ENCODE peak calls at places on chromosomes 5 and 9, in seven cellular contexts. G is tibial artery; P is Caco-2; K is MM.1S; R is CD8-positive, alpha-beta memory T cell; E is colonic mucosa; L is adipocyte. U is an unnamed sample. For H3K9me3, the result is how much of the 10 kb centered on the place peaks cover.

GRCh38 chr5:117332341-117332740 is 757.7 kb upstream of the SEMA6A start:
- DNase-seq in L (no peak), E (no peak), G (no peak), R (no peak), K (no peak), P (no peak), U (no peak)

GRCh38 chr5:127563133-127563532 is 45.7 kb downstream of the PRRC1 start:
- DNase-seq in P (no peak), K (no peak), G (no peak), E (no peak), L (peak), R (no peak), U (no peak)

GRCh38 chr5:108711898-108712297 is 35.8 kb upstream of the FER start:
- DNase-seq in L (no peak), E (no peak), G (no peak), K (no peak), R (no peak), P (no peak), U (no peak)

GRCh38 chr9:72326643-72327042 is 38.4 kb downstream of the ZFAND5 start:
- DNase-seq in P (no peak), E (no peak), L (peak), R (no peak), K (no peak), G (no peak), U (no peak)

GRCh38 chr9:5652810-5653209 is 23.9 kb downstream of the RIC1 start:
- DNase-seq in K (no peak), L (no peak), E (no peak), G (no peak), P (no peak), R (no peak), U (no peak)

GRCh38 chr5:154446183-154447073 is 631 bp downstream of the SAP30L start:
- DNase-seq in P (peak), E (peak), G (peak), R (peak), L (peak), K (peak), U (no peak)

GRCh38 chr5:42825422-42826148 is 13.9 kb upstream of the SELENOP start:
- DNase-seq in E (no peak), K (no peak), L (no peak), P (no peak), R (no peak), G (no peak), U (no peak)

GRCh38 chr5:852431-853401 is 1.9 kb upstream of the ZDHHC11 start:
- DNase-seq in K (no peak), P (peak), L (no peak), E (no peak), R (peak), G (peak), U (no peak)

GRCh38 chr9:105656131-105656921 is 5.9 kb upstream of the TAL2 start:
- DNase-seq in K (peak), R (no peak), E (peak), L (peak), P (peak), G (no peak), U (no peak)

GRCh38 chr5:179124853-179125788 is 64.9 kb downstream of the ZNF354C start:
- DNase-seq in L (no peak), E (no peak), R (no peak), G (peak), P (peak), K (no peak), U (no peak)
- H3K9me3 ChIP-seq in L (under half), E (under half), R (under half), G (under half), P (under half), K (under half), U (under half)

GRCh38 chr9:65432722-65433323 is 147.8 kb upstream of the FOXD4L5 start:
- DNase-seq in L (no peak), R (no peak), E (no peak), G (no peak), K (no peak), P (no peak), U (no peak)
- H3K9me3 ChIP-seq in L (under half), R (under half), E (under half), G (under half), K (under half), P (under half), U (under half)

DNA sequence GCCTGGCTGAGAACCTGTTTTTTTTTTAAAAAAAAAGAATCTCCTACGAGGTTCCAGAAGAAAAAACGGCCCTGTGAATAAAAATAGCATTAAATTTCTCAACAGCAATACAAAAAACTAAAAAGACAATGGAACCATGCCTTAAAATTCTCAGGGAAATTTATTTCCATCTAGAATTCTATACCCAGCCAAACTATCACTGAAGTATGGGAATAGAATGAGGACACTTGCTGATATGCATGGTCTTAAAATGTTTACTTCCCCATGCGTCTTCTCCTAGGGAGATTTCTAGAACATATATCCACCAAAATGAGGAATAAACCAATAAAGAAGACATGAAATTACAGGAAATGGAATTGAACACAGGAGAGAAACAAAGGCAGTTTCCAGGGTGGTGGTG is 16.5 kb upstream of the NSMF start:
- DNase-seq in R (no peak), P (no peak), K (no peak), L (no peak), G (no peak), E (no peak), U (no peak)
- H3K9me3 ChIP-seq in R (under half), P (under half), K (under half), L (under half), G (under half), E (under half), U (under half)

GRCh38 chr9:118478752-118479151 is 774.5 kb downstream of the TLR4 start:
- DNase-seq in P (no peak), G (no peak), R (no peak), L (no peak), K (no peak), E (no peak), U (no peak)
- H3K9me3 ChIP-seq in P (under half), G (under half), R (under half), L (under half), K (under half), E (under half), U (under half)

GRCh38 chr9:111542497-111543254 is 17.7 kb downstream of the ZNF483 start:
- DNase-seq in E (no peak), G (no peak), R (no peak), L (no peak), K (no peak), P (no peak), U (no peak)

DNA sequence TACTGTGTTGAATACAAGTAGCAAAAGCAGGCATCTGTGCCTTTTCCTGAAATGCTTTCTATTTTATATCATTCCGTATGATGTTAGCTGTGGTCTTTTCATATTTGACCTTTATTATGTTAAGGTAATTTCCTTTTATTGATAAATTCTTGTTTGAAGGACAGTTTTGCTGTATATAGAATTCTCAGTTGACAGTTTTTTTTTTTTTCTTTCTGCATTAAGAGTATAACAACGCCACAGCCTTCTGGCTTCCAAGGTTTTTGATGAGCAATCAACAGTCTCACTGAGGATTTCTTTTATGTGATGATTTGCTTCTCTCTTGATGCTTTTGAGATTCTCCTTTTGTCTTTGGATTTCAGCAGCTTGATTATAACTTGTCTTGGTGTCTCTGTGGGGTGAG is 23.6 kb downstream of the ZNF483 start:
- DNase-seq in P (no peak), G (no peak), R (no peak), L (no peak), E (no peak), K (no peak), U (no peak)
- H3K9me3 ChIP-seq in P (under half), G (half or more), R (under half), L (half or more), E (under half), K (under half), U (under half)

GRCh38 chr5:37283214-37283820 is 34.1 kb upstream of the CPLANE1 start:
- DNase-seq in R (no peak), P (no peak), G (no peak), E (no peak), K (no peak), L (no peak), U (no peak)
- H3K9me3 ChIP-seq in R (under half), P (half or more), G (under half), E (under half), K (under half), L (under half), U (under half)

U was measured in SK-N-MC.